ENCODE peak calls at places on chromosomes 2 and 18, in nine cellular contexts. P is substantia nigra; N is activated CD4-positive, alpha-beta T cell treated with anti-CD3 and anti-CD28 coated beads, Interleukin-2, amount 10 ng/mL, durations not matched to agents 7 days and 5 days; T is foreskin fibroblast; W is cerebellum; L is stimulated activated CD4-positive, alpha-beta T cell treated with anti-CD3 and anti-CD28 coated beads, Interleukin-12 subunit alpha, Interleukin-12 subunit beta, amount 100 ng/mL, for 4 hours; X is foreskin keratinocyte; H is WTC11; V is anterior cingulate cortex. A is an unnamed sample.
A peak's percentile ranks its signal among the peaks of the same experiment; 100 is the strongest.

GRCh38 chr18:21391074-21391673 is 149.1 kb downstream of the GREB1L start:
- DNase-seq in P (no peak), N (no peak), T (peak; percentile 77), W (no peak), L (no peak), X (peak; percentile 99), H (no peak), V (no peak), A (peak; percentile 79)

GRCh38 chr2:152298754-152299153 is 36.2 kb upstream of the FMNL2 start:
- DNase-seq in P (no peak), N (no peak), T (peak; percentile 40), W (no peak), L (no peak), X (peak; percentile 78), H (no peak), V (no peak), A (no peak)

GRCh38 chr2:203664029-203664755 is 42.2 kb upstream of the CD28 start:
- DNase-seq in P (no peak), N (no peak), T (no peak), W (no peak), L (no peak), X (peak; percentile 64), H (no peak), V (no peak), A (no peak)

GRCh38 chr2:240512666-240513535 is 44.9 kb downstream of the ANKMY1 start:
- DNase-seq in P (no peak), N (no peak), T (no peak), W (no peak), L (no peak), X (no peak), H (no peak), V (no peak), A (no peak)

GRCh38 chr2:209525834-209526281 is 102.0 kb downstream of the MAP2 start:
- DNase-seq in P (no peak), N (no peak), T (peak; percentile 81), W (no peak), L (no peak), X (peak; percentile 71), H (no peak), V (no peak), A (peak; percentile 8)

GRCh38 chr2:99818842-99819241 is 323.5 kb downstream of the AFF3 start:
- DNase-seq in P (no peak), N (no peak), T (peak; percentile 21), W (peak; percentile 38), L (no peak), X (peak; percentile 17), H (no peak), V (no peak), A (peak; percentile 52)

GRCh38 chr2:199607914-199608313 is 150.2 kb upstream of the SATB2 start:
- DNase-seq in P (no peak), N (no peak), T (no peak), W (no peak), L (no peak), X (no peak), H (no peak), V (no peak), A (no peak)

GRCh38 chr18:71114550-71115210 is 825.8 kb downstream of the SOCS6 start:
- DNase-seq in P (no peak), N (no peak), T (no peak), W (no peak), L (no peak), X (no peak), H (no peak), V (no peak), A (no peak)

GRCh38 chr2:157107460-157107859 is 150.0 kb upstream of the GALNT5 start:
- DNase-seq in P (no peak), N (no peak), T (no peak), W (no peak), L (no peak), X (peak; percentile 3), H (no peak), V (no peak), A (no peak)

GRCh38 chr2:11366326-11366741 is 21.9 kb upstream of the ROCK2 start:
- DNase-seq in P (no peak), N (no peak), T (no peak), W (no peak), L (no peak), X (no peak), H (no peak), V (no peak), A (no peak)

GRCh38 chr2:215397632-215398341 is 38.1 kb downstream of the FN1 start:
- DNase-seq in P (no peak), N (no peak), T (no peak), W (no peak), L (no peak), X (no peak), H (no peak), V (no peak), A (no peak)

GRCh38 chr2:85049236-85049635 is 78.3 kb downstream of the KCMF1 start:
- DNase-seq in P (no peak), N (no peak), T (no peak), W (no peak), L (no peak), X (no peak), H (no peak), V (no peak), A (no peak)

GRCh38 chr18:35256947-35257346 is 16.1 kb downstream of the ZNF397 start:
- DNase-seq in P (no peak), N (no peak), T (no peak), W (no peak), L (no peak), X (no peak), H (no peak), V (no peak), A (no peak)

GRCh38 chr2:97751752-97752151 is 38.4 kb downstream of the ZAP70 start:
- DNase-seq in P (no peak), N (no peak), T (peak; percentile 38), W (no peak), L (no peak), X (no peak), H (no peak), V (no peak), A (no peak)

GRCh38 chr2:238929242-238930081 is 81.6 kb downstream of the TWIST2 start:
- DNase-seq in P (peak; percentile 24), N (no peak), T (peak; percentile 78), W (peak; percentile 31), L (no peak), X (no peak), H (no peak), V (no peak), A (no peak)

GRCh38 chr18:58438161-58438983 is 190.5 kb downstream of the ALPK2 start:
- DNase-seq in P (no peak), N (peak; percentile 39), T (peak; percentile 47), W (no peak), L (no peak), X (no peak), H (no peak), V (no peak), A (no peak)

GRCh38 chr2:200585730-200586643 is at the start of gene AOX1:
- DNase-seq in P (no peak), N (peak; percentile 20), T (peak; percentile 92), W (peak; percentile 15), L (peak; percentile 18), X (peak; percentile 45), H (peak; percentile 77), V (no peak), A (peak; percentile 66)

GRCh38 chr2:156457523-156458228 is 21.5 kb downstream of the GPD2 start:
- DNase-seq in P (no peak), N (no peak), T (peak; percentile 22), W (no peak), L (no peak), X (no peak), H (no peak), V (no peak), A (no peak)

GRCh38 chr2:36356199-36356989 is 816 bp downstream of the CRIM1 start:
- DNase-seq in P (peak; percentile 30), N (peak; percentile 27), T (peak; percentile 70), W (peak; percentile 20), L (peak; percentile 40), X (no peak), H (peak; percentile 58), V (no peak), A (no peak)

GRCh38 chr2:164620873-164621760 is at the start of gene GRB14:
- DNase-seq in P (no peak), N (no peak), T (peak; percentile 50), W (no peak), L (no peak), X (peak; percentile 33), H (peak; percentile 80), V (no peak), A (peak; percentile 62)

GRCh38 chr2:101401316-101401660 is 14.0 kb upstream of the CREG2 start:
- DNase-seq in P (no peak), N (no peak), T (no peak), W (no peak), L (no peak), X (no peak), H (no peak), V (no peak), A (no peak)

GRCh38 chr18:74722237-74722636 is 124.6 kb downstream of the ZNF407 start:
- DNase-seq in P (no peak), N (no peak), T (peak; percentile 61), W (no peak), L (no peak), X (no peak), H (no peak), V (no peak), A (no peak)

GRCh38 chr2:201218780-201219179 is 35.8 kb downstream of the CASP10 start:
- DNase-seq in P (no peak), N (no peak), T (peak; percentile 56), W (no peak), L (no peak), X (peak; percentile 48), H (no peak), V (no peak), A (no peak)

GRCh38 chr2:1749489-1749748 is 5.1 kb upstream of the PXDN start:
- DNase-seq in P (no peak), N (no peak), T (no peak), W (no peak), L (no peak), X (no peak), H (no peak), V (no peak), A (no peak)

GRCh38 chr2:135009339-135009738 is 37.9 kb downstream of the MAP3K19 start:
- DNase-seq in P (no peak), N (no peak), T (no peak), W (no peak), L (no peak), X (no peak), H (no peak), V (no peak), A (no peak)

GRCh38 chr2:41483221-41483620 is 564.6 kb upstream of the PKDCC start:
- DNase-seq in P (no peak), N (no peak), T (no peak), W (no peak), L (no peak), X (no peak), H (no peak), V (no peak), A (no peak)

GRCh38 chr2:67839242-67839641 is 223.6 kb downstream of the C1D start:
- DNase-seq in P (no peak), N (no peak), T (peak; percentile 63), W (no peak), L (no peak), X (no peak), H (no peak), V (no peak), A (no peak)

GRCh38 chr2:54274781-54275242 is 18.8 kb upstream of the TSPYL6 start:
- DNase-seq in P (no peak), N (no peak), T (peak; percentile 79), W (no peak), L (no peak), X (no peak), H (no peak), V (no peak), A (no peak)

GRCh38 chr2:205929445-205930027 is 156.4 kb downstream of the INO80D start:
- DNase-seq in P (no peak), N (no peak), T (no peak), W (no peak), L (no peak), X (no peak), H (no peak), V (no peak), A (no peak)

A was measured in RWPE1.